ENCODE peak calls at places on chromosomes 4 and X, in eight cellular contexts. One of them, this sample, is unnamed.

GRCh38 chr4:146639414-146639814 is 721 bp downstream of the POU4F2 start:
- DNase-seq in fibroblast of lung: no peak
- DNase-seq in NCI-H1417: peak
- DNase-seq in T-helper 17 cell: no peak
- DNase-seq in activated CD4-positive, alpha-beta T cell treated with anti-CD3 and anti-CD28 coated beads, Interleukin-2, amount 50 U/mL, for 1 hour: no peak
- DNase-seq in H54: no peak
- DNase-seq in stimulated activated CD4-positive, alpha-beta T cell treated with anti-CD3 and anti-CD28 coated beads, Interleukin-2, amount 100 ng/mL, for 4 hours: no peak
- DNase-seq in osteocyte: no peak
- DNase-seq in this sample: no peak

GRCh38 chr4:27819261-27819660 is 958.6 kb downstream of the STIM2 start:
- DNase-seq in NCI-H1417: no peak
- DNase-seq in fibroblast of lung: no peak
- DNase-seq in osteocyte: no peak
- DNase-seq in activated CD4-positive, alpha-beta T cell treated with anti-CD3 and anti-CD28 coated beads, Interleukin-2, amount 50 U/mL, for 1 hour: no peak
- DNase-seq in H54: no peak
- DNase-seq in T-helper 17 cell: no peak
- DNase-seq in stimulated activated CD4-positive, alpha-beta T cell treated with anti-CD3 and anti-CD28 coated beads, Interleukin-2, amount 100 ng/mL, for 4 hours: no peak
- DNase-seq in this sample: no peak

GRCh38 chrX:150372280-150372679 is 9.2 kb downstream of the MAMLD1 start:
- DNase-seq in activated CD4-positive, alpha-beta T cell treated with anti-CD3 and anti-CD28 coated beads, Interleukin-2, amount 50 U/mL, for 1 hour: no peak
- DNase-seq in stimulated activated CD4-positive, alpha-beta T cell treated with anti-CD3 and anti-CD28 coated beads, Interleukin-2, amount 100 ng/mL, for 4 hours: no peak
- DNase-seq in fibroblast of lung: no peak
- DNase-seq in osteocyte: no peak
- DNase-seq in NCI-H1417: no peak
- DNase-seq in T-helper 17 cell: no peak
- DNase-seq in H54: no peak
- DNase-seq in this sample: no peak

GRCh38 chr4:113026556-113026955 is 22.9 kb upstream of the ANK2 start:
- DNase-seq in osteocyte: no peak
- DNase-seq in activated CD4-positive, alpha-beta T cell treated with anti-CD3 and anti-CD28 coated beads, Interleukin-2, amount 50 U/mL, for 1 hour: no peak
- DNase-seq in stimulated activated CD4-positive, alpha-beta T cell treated with anti-CD3 and anti-CD28 coated beads, Interleukin-2, amount 100 ng/mL, for 4 hours: no peak
- DNase-seq in NCI-H1417: no peak
- DNase-seq in H54: peak
- DNase-seq in fibroblast of lung: no peak
- DNase-seq in T-helper 17 cell: no peak
- DNase-seq in this sample: no peak

GRCh38 chr4:99810536-99810935 is 6.1 kb upstream of the DAPP1 start:
- DNase-seq in stimulated activated CD4-positive, alpha-beta T cell treated with anti-CD3 and anti-CD28 coated beads, Interleukin-2, amount 100 ng/mL, for 4 hours: no peak
- DNase-seq in NCI-H1417: no peak
- DNase-seq in fibroblast of lung: no peak
- DNase-seq in activated CD4-positive, alpha-beta T cell treated with anti-CD3 and anti-CD28 coated beads, Interleukin-2, amount 50 U/mL, for 1 hour: no peak
- DNase-seq in T-helper 17 cell: no peak
- DNase-seq in osteocyte: no peak
- DNase-seq in H54: no peak
- DNase-seq in this sample: no peak

GRCh38 chr4:113616443-113616842 is 145.1 kb downstream of the CAMK2D start:
- DNase-seq in stimulated activated CD4-positive, alpha-beta T cell treated with anti-CD3 and anti-CD28 coated beads, Interleukin-2, amount 100 ng/mL, for 4 hours: no peak
- DNase-seq in H54: no peak
- DNase-seq in osteocyte: no peak
- DNase-seq in NCI-H1417: no peak
- DNase-seq in activated CD4-positive, alpha-beta T cell treated with anti-CD3 and anti-CD28 coated beads, Interleukin-2, amount 50 U/mL, for 1 hour: no peak
- DNase-seq in T-helper 17 cell: no peak
- DNase-seq in fibroblast of lung: no peak
- DNase-seq in this sample: no peak

GRCh38 chr4:41256131-41256739 is 493 bp upstream of the UCHL1 start:
- DNase-seq in activated CD4-positive, alpha-beta T cell treated with anti-CD3 and anti-CD28 coated beads, Interleukin-2, amount 50 U/mL, for 1 hour: no peak
- DNase-seq in T-helper 17 cell: no peak
- DNase-seq in fibroblast of lung: peak
- DNase-seq in NCI-H1417: peak
- DNase-seq in osteocyte: no peak
- DNase-seq in H54: peak
- DNase-seq in stimulated activated CD4-positive, alpha-beta T cell treated with anti-CD3 and anti-CD28 coated beads, Interleukin-2, amount 100 ng/mL, for 4 hours: no peak
- DNase-seq in this sample: no peak

GRCh38 chr4:146591986-146592385 is 46.7 kb upstream of the POU4F2 start:
- DNase-seq in H54: no peak
- DNase-seq in NCI-H1417: no peak
- DNase-seq in activated CD4-positive, alpha-beta T cell treated with anti-CD3 and anti-CD28 coated beads, Interleukin-2, amount 50 U/mL, for 1 hour: no peak
- DNase-seq in stimulated activated CD4-positive, alpha-beta T cell treated with anti-CD3 and anti-CD28 coated beads, Interleukin-2, amount 100 ng/mL, for 4 hours: no peak
- DNase-seq in fibroblast of lung: no peak
- DNase-seq in T-helper 17 cell: no peak
- DNase-seq in osteocyte: no peak
- DNase-seq in this sample: no peak

GRCh38 chrX:35711281-35711680 is 86.9 kb upstream of the MAGEB16 start:
- DNase-seq in NCI-H1417: no peak
- DNase-seq in osteocyte: no peak
- DNase-seq in stimulated activated CD4-positive, alpha-beta T cell treated with anti-CD3 and anti-CD28 coated beads, Interleukin-2, amount 100 ng/mL, for 4 hours: no peak
- DNase-seq in T-helper 17 cell: no peak
- DNase-seq in activated CD4-positive, alpha-beta T cell treated with anti-CD3 and anti-CD28 coated beads, Interleukin-2, amount 50 U/mL, for 1 hour: no peak
- DNase-seq in fibroblast of lung: peak
- DNase-seq in H54: no peak
- DNase-seq in this sample: no peak

GRCh38 chr4:8477095-8477635 is 36.6 kb downstream of the TRMT44 start:
- DNase-seq in H54: no peak
- DNase-seq in NCI-H1417: no peak
- DNase-seq in T-helper 17 cell: no peak
- DNase-seq in stimulated activated CD4-positive, alpha-beta T cell treated with anti-CD3 and anti-CD28 coated beads, Interleukin-2, amount 100 ng/mL, for 4 hours: no peak
- DNase-seq in osteocyte: no peak
- DNase-seq in activated CD4-positive, alpha-beta T cell treated with anti-CD3 and anti-CD28 coated beads, Interleukin-2, amount 50 U/mL, for 1 hour: no peak
- DNase-seq in fibroblast of lung: no peak
- DNase-seq in this sample: no peak

GRCh38 chr4:124121511-124121934 is 591.0 kb downstream of the ANKRD50 start:
- DNase-seq in NCI-H1417: no peak
- DNase-seq in T-helper 17 cell: no peak
- DNase-seq in osteocyte: no peak
- DNase-seq in fibroblast of lung: peak
- DNase-seq in H54: no peak
- DNase-seq in activated CD4-positive, alpha-beta T cell treated with anti-CD3 and anti-CD28 coated beads, Interleukin-2, amount 50 U/mL, for 1 hour: no peak
- DNase-seq in stimulated activated CD4-positive, alpha-beta T cell treated with anti-CD3 and anti-CD28 coated beads, Interleukin-2, amount 100 ng/mL, for 4 hours: no peak
- DNase-seq in this sample: no peak

GRCh38 chrX:139194571-139195280 is 335.8 kb upstream of the F9 start:
- DNase-seq in NCI-H1417: no peak
- DNase-seq in stimulated activated CD4-positive, alpha-beta T cell treated with anti-CD3 and anti-CD28 coated beads, Interleukin-2, amount 100 ng/mL, for 4 hours: no peak
- DNase-seq in fibroblast of lung: no peak
- DNase-seq in activated CD4-positive, alpha-beta T cell treated with anti-CD3 and anti-CD28 coated beads, Interleukin-2, amount 50 U/mL, for 1 hour: no peak
- DNase-seq in T-helper 17 cell: no peak
- DNase-seq in H54: no peak
- DNase-seq in osteocyte: no peak
- DNase-seq in this sample: no peak

GRCh38 chr4:167989815-167990214 is 102.5 kb upstream of the ANXA10 start:
- DNase-seq in stimulated activated CD4-positive, alpha-beta T cell treated with anti-CD3 and anti-CD28 coated beads, Interleukin-2, amount 100 ng/mL, for 4 hours: no peak
- DNase-seq in T-helper 17 cell: no peak
- DNase-seq in activated CD4-positive, alpha-beta T cell treated with anti-CD3 and anti-CD28 coated beads, Interleukin-2, amount 50 U/mL, for 1 hour: no peak
- DNase-seq in H54: no peak
- DNase-seq in NCI-H1417: no peak
- DNase-seq in osteocyte: no peak
- DNase-seq in fibroblast of lung: no peak
- DNase-seq in this sample: no peak

GRCh38 chrX:150223176-150224015 is 139.7 kb upstream of the MAMLD1 start:
- DNase-seq in activated CD4-positive, alpha-beta T cell treated with anti-CD3 and anti-CD28 coated beads, Interleukin-2, amount 50 U/mL, for 1 hour: no peak
- DNase-seq in NCI-H1417: no peak
- DNase-seq in stimulated activated CD4-positive, alpha-beta T cell treated with anti-CD3 and anti-CD28 coated beads, Interleukin-2, amount 100 ng/mL, for 4 hours: no peak
- DNase-seq in osteocyte: peak
- DNase-seq in H54: no peak
- DNase-seq in T-helper 17 cell: no peak
- DNase-seq in fibroblast of lung: no peak
- DNase-seq in this sample: no peak

GRCh38 chr4:173001571-173001970 is 167.0 kb upstream of the GALNT7 start:
- DNase-seq in NCI-H1417: no peak
- DNase-seq in fibroblast of lung: peak
- DNase-seq in osteocyte: no peak
- DNase-seq in activated CD4-positive, alpha-beta T cell treated with anti-CD3 and anti-CD28 coated beads, Interleukin-2, amount 50 U/mL, for 1 hour: no peak
- DNase-seq in H54: no peak
- DNase-seq in T-helper 17 cell: no peak
- DNase-seq in stimulated activated CD4-positive, alpha-beta T cell treated with anti-CD3 and anti-CD28 coated beads, Interleukin-2, amount 100 ng/mL, for 4 hours: no peak
- DNase-seq in this sample: no peak

GRCh38 chr4:25457053-25457715 is 80.1 kb downstream of the ANAPC4 start:
- DNase-seq in NCI-H1417: no peak
- DNase-seq in activated CD4-positive, alpha-beta T cell treated with anti-CD3 and anti-CD28 coated beads, Interleukin-2, amount 50 U/mL, for 1 hour: no peak
- DNase-seq in T-helper 17 cell: no peak
- DNase-seq in fibroblast of lung: no peak
- DNase-seq in H54: peak
- DNase-seq in osteocyte: no peak
- DNase-seq in stimulated activated CD4-positive, alpha-beta T cell treated with anti-CD3 and anti-CD28 coated beads, Interleukin-2, amount 100 ng/mL, for 4 hours: no peak
- DNase-seq in this sample: no peak

GRCh38 chr4:42519803-42520417 is 122.6 kb downstream of the SHISA3 start:
- DNase-seq in stimulated activated CD4-positive, alpha-beta T cell treated with anti-CD3 and anti-CD28 coated beads, Interleukin-2, amount 100 ng/mL, for 4 hours: peak
- DNase-seq in H54: no peak
- DNase-seq in T-helper 17 cell: no peak
- DNase-seq in fibroblast of lung: peak
- DNase-seq in osteocyte: no peak
- DNase-seq in NCI-H1417: peak
- DNase-seq in activated CD4-positive, alpha-beta T cell treated with anti-CD3 and anti-CD28 coated beads, Interleukin-2, amount 50 U/mL, for 1 hour: peak
- DNase-seq in this sample: no peak

GRCh38 chr4:23827971-23828680 is 61.7 kb downstream of the PPARGC1A start:
- DNase-seq in stimulated activated CD4-positive, alpha-beta T cell treated with anti-CD3 and anti-CD28 coated beads, Interleukin-2, amount 100 ng/mL, for 4 hours: no peak
- DNase-seq in osteocyte: no peak
- DNase-seq in NCI-H1417: peak
- DNase-seq in T-helper 17 cell: no peak
- DNase-seq in activated CD4-positive, alpha-beta T cell treated with anti-CD3 and anti-CD28 coated beads, Interleukin-2, amount 50 U/mL, for 1 hour: no peak
- DNase-seq in H54: no peak
- DNase-seq in fibroblast of lung: peak
- DNase-seq in this sample: no peak

GRCh38 chr4:153245775-153246174 is 41.5 kb downstream of the TRIM2 start:
- DNase-seq in stimulated activated CD4-positive, alpha-beta T cell treated with anti-CD3 and anti-CD28 coated beads, Interleukin-2, amount 100 ng/mL, for 4 hours: no peak
- DNase-seq in activated CD4-positive, alpha-beta T cell treated with anti-CD3 and anti-CD28 coated beads, Interleukin-2, amount 50 U/mL, for 1 hour: no peak
- DNase-seq in fibroblast of lung: no peak
- DNase-seq in T-helper 17 cell: no peak
- DNase-seq in NCI-H1417: no peak
- DNase-seq in osteocyte: no peak
- DNase-seq in H54: no peak
- DNase-seq in this sample: no peak

GRCh38 chr4:183118585-183118984 is 19.5 kb downstream of the WWC2 start:
- DNase-seq in NCI-H1417: no peak
- DNase-seq in osteocyte: no peak
- DNase-seq in activated CD4-positive, alpha-beta T cell treated with anti-CD3 and anti-CD28 coated beads, Interleukin-2, amount 50 U/mL, for 1 hour: no peak
- DNase-seq in H54: peak
- DNase-seq in fibroblast of lung: peak
- DNase-seq in stimulated activated CD4-positive, alpha-beta T cell treated with anti-CD3 and anti-CD28 coated beads, Interleukin-2, amount 100 ng/mL, for 4 hours: no peak
- DNase-seq in T-helper 17 cell: no peak
- DNase-seq in this sample: no peak

GRCh38 chr4:53682908-53683307 is 91.6 kb upstream of the LNX1 start:
- DNase-seq in fibroblast of lung: no peak
- DNase-seq in stimulated activated CD4-positive, alpha-beta T cell treated with anti-CD3 and anti-CD28 coated beads, Interleukin-2, amount 100 ng/mL, for 4 hours: no peak
- DNase-seq in NCI-H1417: no peak
- DNase-seq in osteocyte: no peak
- DNase-seq in T-helper 17 cell: no peak
- DNase-seq in H54: no peak
- DNase-seq in activated CD4-positive, alpha-beta T cell treated with anti-CD3 and anti-CD28 coated beads, Interleukin-2, amount 50 U/mL, for 1 hour: no peak
- DNase-seq in this sample: no peak

GRCh38 chrX:111447298-111447697 is 35.3 kb upstream of the DCX start:
- DNase-seq in fibroblast of lung: no peak
- DNase-seq in NCI-H1417: peak
- DNase-seq in osteocyte: no peak
- DNase-seq in activated CD4-positive, alpha-beta T cell treated with anti-CD3 and anti-CD28 coated beads, Interleukin-2, amount 50 U/mL, for 1 hour: no peak
- DNase-seq in H54: no peak
- DNase-seq in stimulated activated CD4-positive, alpha-beta T cell treated with anti-CD3 and anti-CD28 coated beads, Interleukin-2, amount 100 ng/mL, for 4 hours: no peak
- DNase-seq in T-helper 17 cell: no peak
- DNase-seq in this sample: no peak

GRCh38 chr4:56755901-56756300 is 65.6 kb downstream of the SPINK2 start:
- DNase-seq in activated CD4-positive, alpha-beta T cell treated with anti-CD3 and anti-CD28 coated beads, Interleukin-2, amount 50 U/mL, for 1 hour: no peak
- DNase-seq in NCI-H1417: no peak
- DNase-seq in H54: no peak
- DNase-seq in osteocyte: no peak
- DNase-seq in T-helper 17 cell: no peak
- DNase-seq in stimulated activated CD4-positive, alpha-beta T cell treated with anti-CD3 and anti-CD28 coated beads, Interleukin-2, amount 100 ng/mL, for 4 hours: no peak
- DNase-seq in fibroblast of lung: no peak
- DNase-seq in this sample: no peak

GRCh38 chr4:25310066-25310824 is 2.3 kb upstream of the ZCCHC4 start:
- DNase-seq in stimulated activated CD4-positive, alpha-beta T cell treated with anti-CD3 and anti-CD28 coated beads, Interleukin-2, amount 100 ng/mL, for 4 hours: no peak
- DNase-seq in osteocyte: no peak
- DNase-seq in T-helper 17 cell: no peak
- DNase-seq in NCI-H1417: no peak
- DNase-seq in activated CD4-positive, alpha-beta T cell treated with anti-CD3 and anti-CD28 coated beads, Interleukin-2, amount 50 U/mL, for 1 hour: no peak
- DNase-seq in H54: no peak
- DNase-seq in fibroblast of lung: no peak
- DNase-seq in this sample: no peak

GRCh38 chr4:88107406-88108107 is 50.9 kb downstream of the ABCG2 start:
- DNase-seq in NCI-H1417: no peak
- DNase-seq in osteocyte: no peak
- DNase-seq in H54: no peak
- DNase-seq in stimulated activated CD4-positive, alpha-beta T cell treated with anti-CD3 and anti-CD28 coated beads, Interleukin-2, amount 100 ng/mL, for 4 hours: no peak
- DNase-seq in fibroblast of lung: peak
- DNase-seq in activated CD4-positive, alpha-beta T cell treated with anti-CD3 and anti-CD28 coated beads, Interleukin-2, amount 50 U/mL, for 1 hour: no peak
- DNase-seq in T-helper 17 cell: no peak
- DNase-seq in this sample: no peak

GRCh38 chrX:23381099-23381498 is 46.5 kb downstream of the PTCHD1 start:
- DNase-seq in activated CD4-positive, alpha-beta T cell treated with anti-CD3 and anti-CD28 coated beads, Interleukin-2, amount 50 U/mL, for 1 hour: no peak
- DNase-seq in NCI-H1417: no peak
- DNase-seq in fibroblast of lung: no peak
- DNase-seq in stimulated activated CD4-positive, alpha-beta T cell treated with anti-CD3 and anti-CD28 coated beads, Interleukin-2, amount 100 ng/mL, for 4 hours: no peak
- DNase-seq in H54: no peak
- DNase-seq in osteocyte: no peak
- DNase-seq in T-helper 17 cell: no peak
- DNase-seq in this sample: no peak

GRCh38 chr4:154760895-154761294 is 17.1 kb downstream of the LRAT start:
- DNase-seq in activated CD4-positive, alpha-beta T cell treated with anti-CD3 and anti-CD28 coated beads, Interleukin-2, amount 50 U/mL, for 1 hour: no peak
- DNase-seq in T-helper 17 cell: no peak
- DNase-seq in stimulated activated CD4-positive, alpha-beta T cell treated with anti-CD3 and anti-CD28 coated beads, Interleukin-2, amount 100 ng/mL, for 4 hours: no peak
- DNase-seq in osteocyte: no peak
- DNase-seq in fibroblast of lung: no peak
- DNase-seq in H54: no peak
- DNase-seq in NCI-H1417: no peak
- DNase-seq in this sample: no peak

GRCh38 chr4:3440979-3441500 is 728 bp upstream of the HGFAC start:
- DNase-seq in H54: peak
- DNase-seq in stimulated activated CD4-positive, alpha-beta T cell treated with anti-CD3 and anti-CD28 coated beads, Interleukin-2, amount 100 ng/mL, for 4 hours: no peak
- DNase-seq in fibroblast of lung: no peak
- DNase-seq in activated CD4-positive, alpha-beta T cell treated with anti-CD3 and anti-CD28 coated beads, Interleukin-2, amount 50 U/mL, for 1 hour: no peak
- DNase-seq in osteocyte: no peak
- DNase-seq in NCI-H1417: no peak
- DNase-seq in T-helper 17 cell: no peak
- DNase-seq in this sample: no peak

GRCh38 chr4:169283114-169283509 is 12.4 kb upstream of the SH3RF1 start:
- DNase-seq in NCI-H1417: no peak
- DNase-seq in T-helper 17 cell: no peak
- DNase-seq in activated CD4-positive, alpha-beta T cell treated with anti-CD3 and anti-CD28 coated beads, Interleukin-2, amount 50 U/mL, for 1 hour: no peak
- DNase-seq in fibroblast of lung: peak
- DNase-seq in osteocyte: no peak
- DNase-seq in stimulated activated CD4-positive, alpha-beta T cell treated with anti-CD3 and anti-CD28 coated beads, Interleukin-2, amount 100 ng/mL, for 4 hours: no peak
- DNase-seq in H54: peak
- DNase-seq in this sample: no peak

GRCh38 chrX:32592786-32593185 is 618.6 kb downstream of the DMD start:
- DNase-seq in fibroblast of lung: no peak
- DNase-seq in activated CD4-positive, alpha-beta T cell treated with anti-CD3 and anti-CD28 coated beads, Interleukin-2, amount 50 U/mL, for 1 hour: no peak
- DNase-seq in H54: no peak
- DNase-seq in T-helper 17 cell: no peak
- DNase-seq in NCI-H1417: no peak
- DNase-seq in stimulated activated CD4-positive, alpha-beta T cell treated with anti-CD3 and anti-CD28 coated beads, Interleukin-2, amount 100 ng/mL, for 4 hours: no peak
- DNase-seq in osteocyte: no peak
- DNase-seq in this sample: no peak

GRCh38 chrX:103849558-103849957 is 17.5 kb upstream of the RAB9B start:
- DNase-seq in osteocyte: no peak
- DNase-seq in NCI-H1417: no peak
- DNase-seq in fibroblast of lung: no peak
- DNase-seq in H54: no peak
- DNase-seq in stimulated activated CD4-positive, alpha-beta T cell treated with anti-CD3 and anti-CD28 coated beads, Interleukin-2, amount 100 ng/mL, for 4 hours: no peak
- DNase-seq in T-helper 17 cell: no peak
- DNase-seq in activated CD4-positive, alpha-beta T cell treated with anti-CD3 and anti-CD28 coated beads, Interleukin-2, amount 50 U/mL, for 1 hour: no peak
- DNase-seq in this sample: no peak

GRCh38 chr4:112099701-112100289 is 45.5 kb upstream of the FAM241A start:
- DNase-seq in NCI-H1417: no peak
- DNase-seq in activated CD4-positive, alpha-beta T cell treated with anti-CD3 and anti-CD28 coated beads, Interleukin-2, amount 50 U/mL, for 1 hour: no peak
- DNase-seq in T-helper 17 cell: no peak
- DNase-seq in stimulated activated CD4-positive, alpha-beta T cell treated with anti-CD3 and anti-CD28 coated beads, Interleukin-2, amount 100 ng/mL, for 4 hours: no peak
- DNase-seq in H54: peak
- DNase-seq in osteocyte: no peak
- DNase-seq in fibroblast of lung: peak
- DNase-seq in this sample: no peak